ENCODE peak calls at places on chromosomes 5 and 9, in four cellular contexts. U, N, F and R are unnamed samples.

GRCh38 chr9:124799274-124800006 is 22.5 kb downstream of the OLFML2A start:
- DNase-seq in N (no peak), U (peak; percentile 69), F (no peak), R (no peak)

GRCh38 chr5:113606298-113607134 is 93.0 kb downstream of the YTHDC2 start:
- DNase-seq in U (peak; percentile 51), F (peak; percentile 55), N (peak; percentile 36), R (peak; percentile 56)

GRCh38 chr5:113212244-113212920 is 222.4 kb downstream of the TSSK1B start:
- DNase-seq in N (no peak), F (no peak), U (no peak), R (peak; percentile 75)

GRCh38 chr9:37967272-37967581 is 63.3 kb upstream of the SLC25A51 start:
- DNase-seq in U (no peak), N (no peak), F (no peak), R (no peak)

GRCh38 chr9:78234810-78235209 is 1.1 kb upstream of the CEP78 start:
- DNase-seq in U (no peak), F (no peak), N (no peak), R (peak; percentile 62)

GRCh38 chr5:43209060-43209459 is 17.0 kb downstream of the NIM1K start:
- DNase-seq in U (peak; percentile 17), N (no peak), F (no peak), R (no peak)

GRCh38 chr9:106075991-106076390 is 381.6 kb downstream of the TMEM38B start:
- DNase-seq in N (no peak), U (no peak), F (no peak), R (peak; percentile 4)

GRCh38 chr9:87684627-87685204 is 41.2 kb upstream of the CTSL start:
- DNase-seq in N (no peak), F (no peak), U (peak; percentile 91), R (peak; percentile 28)

GRCh38 chr5:52895070-52895469 is 94.1 kb upstream of the ITGA2 start:
- DNase-seq in F (no peak), N (no peak), U (no peak), R (no peak)

GRCh38 chr9:129609486-129610192 is 11.3 kb downstream of the C9orf50 start:
- DNase-seq in N (no peak), F (peak; percentile 78), U (peak; percentile 94), R (peak; percentile 81)

GRCh38 chr5:119031905-119032304 is 39.0 kb upstream of the DMXL1 start:
- DNase-seq in U (peak; percentile 19), N (peak; percentile 35), F (peak; percentile 21), R (no peak)

GRCh38 chr5:125317546-125317995 is 571.1 kb upstream of the ZNF608 start:
- DNase-seq in F (no peak), U (peak; percentile 13), N (no peak), R (no peak)

GRCh38 chr9:134951994-134952393 is 34.3 kb upstream of the FCN1 start:
- DNase-seq in U (no peak), F (no peak), N (no peak), R (no peak)

GRCh38 chr5:133381571-133382365 is 230.6 kb downstream of the FSTL4 start:
- DNase-seq in F (no peak), U (no peak), N (no peak), R (no peak)

GRCh38 chr9:70441622-70442021 is 27.2 kb upstream of the KLF9 start:
- DNase-seq in N (no peak), F (no peak), U (no peak), R (no peak)

GRCh38 chr5:129830288-129830687 is 74.0 kb upstream of the CHSY3 start:
- DNase-seq in F (no peak), U (no peak), N (no peak), R (no peak)

GRCh38 chr5:83802686-83803085 is 82.0 kb upstream of the HAPLN1 start:
- DNase-seq in U (no peak), N (no peak), F (no peak), R (peak; percentile 65)

GRCh38 chr5:14946813-14947640 is 75.4 kb upstream of the ANKH start:
- DNase-seq in F (peak; percentile 60), U (peak; percentile 33), N (no peak), R (no peak)

GRCh38 chr5:169832236-169832635 is 148.1 kb downstream of the INSYN2B start:
- DNase-seq in N (no peak), F (no peak), U (no peak), R (no peak)

GRCh38 chr5:51960617-51961115 is 577.4 kb downstream of the ISL1 start:
- DNase-seq in F (no peak), N (no peak), U (no peak), R (no peak)

GRCh38 chr5:2709996-2710689 is 41.3 kb downstream of the IRX2 start:
- DNase-seq in F (no peak), N (no peak), U (no peak), R (no peak)

GRCh38 chr5:41794478-41794877 is 75.7 kb downstream of the OXCT1 start:
- DNase-seq in F (no peak), N (no peak), U (no peak), R (peak; percentile 97)

GRCh38 chr9:127785023-127785932 is 556 bp upstream of the CDK9 start:
- DNase-seq in N (peak; percentile 92), U (peak; percentile 99), F (peak; percentile 90), R (peak; percentile 71)